ENCODE peak calls at places on chromosomes 13 and 19, in seven cellular contexts. S, B, O, C, L, E and I are unnamed samples.

GRCh38 chr19:39377373-39378362 is 13.2 kb downstream of the PAF1 start:
- DNase-seq in C (no peak), L (no peak), E (no peak), S (no peak), O (no peak), B (no peak), I (no peak)

GRCh38 chr13:60020288-60020687 is 143.4 kb downstream of the DIAPH3 start:
- DNase-seq in O (no peak), E (no peak), C (no peak), L (no peak), S (no peak), B (no peak), I (peak)

GRCh38 chr19:32199501-32200040 is 145.8 kb upstream of the ZNF507 start:
- DNase-seq in C (no peak), E (no peak), B (no peak), L (no peak), S (no peak), O (no peak), I (no peak)

GRCh38 chr19:2371656-2372055 is 11.6 kb downstream of the TMPRSS9 start:
- DNase-seq in C (peak), E (no peak), L (no peak), S (no peak), O (peak), B (no peak), I (peak)

GRCh38 chr19:29404951-29405727 is 120.7 kb upstream of the VSTM2B start:
- DNase-seq in S (no peak), E (no peak), O (no peak), C (no peak), B (no peak), L (no peak), I (no peak)

GRCh38 chr19:19321143-19321577 is 531 bp downstream of the MAU2 start:
- DNase-seq in E (no peak), L (no peak), B (no peak), C (peak), O (no peak), S (peak), I (peak)

GRCh38 chr13:94999871-95000270 is 287.5 kb upstream of the SOX21 start:
- DNase-seq in C (no peak), O (no peak), S (no peak), B (no peak), E (no peak), L (no peak), I (no peak)

GRCh38 chr19:2290441-2291184 is 8.6 kb upstream of the PEAK3 start:
- DNase-seq in B (no peak), O (no peak), L (no peak), C (no peak), E (no peak), S (no peak), I (no peak)

GRCh38 chr19:47757617-47758432 is 12.5 kb downstream of the NOP53 start:
- DNase-seq in S (no peak), E (no peak), B (no peak), L (no peak), C (no peak), O (no peak), I (no peak)

GRCh38 chr13:59533561-59534337 is 630.0 kb downstream of the DIAPH3 start:
- DNase-seq in C (peak), B (no peak), O (peak), S (no peak), E (peak), L (no peak), I (peak)

GRCh38 chr19:14002571-14003278 is 3.4 kb downstream of the RFX1 start:
- DNase-seq in S (no peak), B (no peak), L (no peak), O (no peak), C (no peak), E (no peak), I (peak)

GRCh38 chr19:40549007-40549708 is 27.5 kb upstream of the SHKBP1 start:
- DNase-seq in C (peak), E (peak), L (no peak), S (peak), O (peak), B (no peak), I (peak)

GRCh38 chr13:19862511-19863313 is 737 bp downstream of the ZMYM5 start:
- DNase-seq in B (no peak), S (peak), C (peak), L (no peak), E (peak), O (peak), I (peak)

GRCh38 chr19:32691291-32691951 is at the start of gene NUDT19:
- DNase-seq in C (peak), S (peak), O (peak), L (peak), E (peak), B (peak), I (peak)

GRCh38 chr19:35436477-35437141 is 11.4 kb upstream of the FFAR2 start:
- DNase-seq in O (peak), E (peak), B (no peak), C (peak), S (peak), L (peak), I (peak)

GRCh38 chr13:111517641-111518010 is 197.2 kb downstream of the TEX29 start:
- DNase-seq in L (no peak), E (no peak), C (no peak), O (no peak), B (no peak), S (no peak), I (no peak)

GRCh38 chr19:14142262-14143190 is 6.1 kb upstream of the ASF1B start:
- DNase-seq in S (no peak), C (no peak), L (no peak), E (no peak), O (no peak), B (no peak), I (no peak)

GRCh38 chr13:66312312-66313087 is 917.6 kb downstream of the PCDH9 start:
- DNase-seq in S (no peak), B (no peak), C (peak), O (peak), L (no peak), E (no peak), I (peak)

GRCh38 chr19:33511346-33511745 is 10.2 kb downstream of the PEPD start:
- DNase-seq in E (no peak), B (no peak), L (no peak), C (no peak), S (no peak), O (no peak), I (no peak)

GRCh38 chr13:109500146-109500773 is 286.1 kb downstream of the IRS2 start:
- DNase-seq in O (no peak), C (peak), L (no peak), B (no peak), S (no peak), E (no peak), I (no peak)

GRCh38 chr19:47284324-47284899 is 9.7 kb downstream of the INAFM1 start:
- DNase-seq in B (no peak), E (peak), C (peak), S (no peak), L (no peak), O (peak), I (peak)

GRCh38 chr19:3986260-3987041 is 1.2 kb upstream of the EEF2 start:
- DNase-seq in C (peak), E (peak), L (no peak), B (no peak), O (peak), S (no peak), I (peak)

GRCh38 chr19:13437919-13438618 is 68.2 kb downstream of the CACNA1A start:
- DNase-seq in C (no peak), E (no peak), B (no peak), O (no peak), L (no peak), S (no peak), I (no peak)

GRCh38 chr13:50357586-50358118 is 342.4 kb downstream of the KCNRG start:
- DNase-seq in L (no peak), C (peak), O (peak), E (peak), S (no peak), B (no peak), I (peak)

GRCh38 chr19:4301590-4302237 is 475 bp downstream of the TMIGD2 start:
- DNase-seq in O (no peak), S (no peak), B (no peak), C (no peak), L (no peak), E (no peak), I (no peak)

GRCh38 chr13:46354143-46355087 is 32.6 kb downstream of the RUBCNL start:
- DNase-seq in L (peak), S (peak), O (peak), E (peak), C (peak), B (no peak), I (peak)

GRCh38 chr19:12126707-12127106 is 13.4 kb downstream of the ZNF20 start:
- DNase-seq in S (no peak), O (no peak), C (peak), E (no peak), L (no peak), B (no peak), I (no peak)

GRCh38 chr13:111179908-111180756 is 65.0 kb downstream of the ARHGEF7 start:
- DNase-seq in L (no peak), E (no peak), C (peak), O (peak), B (no peak), S (no peak), I (no peak)

GRCh38 chr19:46373573-46374359 is 26.9 kb downstream of the PPP5C start:
- DNase-seq in L (no peak), B (no peak), C (peak), S (no peak), O (peak), E (peak), I (peak)